ENCODE peak calls at places on chromosomes 2 and 18, in five cellular contexts. S is Peyer's patch, O is A549, V is lower lobe of right lung, P is GM12878. L is an unnamed sample.

GRCh38 chr18:43893001-43893637 is 615.8 kb upstream of the SYT4 start:
- DNase-seq in V (no peak), P (no peak), S (no peak), O (no peak), L (peak)

GRCh38 chr2:239465017-239466001 is 64.5 kb upstream of the HDAC4 start:
- DNase-seq in O (peak), S (peak), P (no peak), V (peak), L (no peak)

GRCh38 chr18:51235011-51235789 is 37.7 kb upstream of the MEX3C start:
- DNase-seq in O (peak), V (no peak), P (no peak), S (no peak), L (no peak)

GRCh38 chr18:44537521-44537920 is 143.2 kb upstream of the SETBP1 start:
- DNase-seq in V (no peak), O (peak), S (no peak), P (no peak), L (no peak)

GRCh38 chr2:178397002-178397605 is 53.9 kb downstream of the PRKRA start:
- DNase-seq in V (no peak), O (peak), S (no peak), P (no peak), L (no peak)

GRCh38 chr2:45910473-45911060 is 259.1 kb downstream of the PRKCE start:
- DNase-seq in O (no peak), S (no peak), V (no peak), P (no peak), L (no peak)

GRCh38 chr2:196217116-196217515 is 45.7 kb upstream of the STK17B start:
- DNase-seq in V (no peak), S (no peak), P (no peak), O (no peak), L (no peak)

GRCh38 chr18:79988925-79989361 is 580 bp upstream of the TXNL4A start:
- DNase-seq in V (peak), S (peak), O (no peak), P (no peak), L (no peak)

GRCh38 chr2:161238559-161239415 is 69.4 kb upstream of the PSMD14 start:
- DNase-seq in V (peak), P (no peak), S (peak), O (peak), L (no peak)

GRCh38 chr2:192749606-192750200 is 555.0 kb upstream of the TMEFF2 start:
- DNase-seq in P (no peak), V (no peak), O (no peak), S (no peak), L (no peak)

GRCh38 chr2:101223814-101224231 is 28.9 kb upstream of the CNOT11 start:
- DNase-seq in P (peak), O (no peak), V (no peak), S (peak), L (no peak)

GRCh38 chr18:48590678-48591077 is 51.8 kb downstream of the CTIF start:
- DNase-seq in V (no peak), P (no peak), S (no peak), O (peak), L (no peak)

GRCh38 chr18:46471809-46472498 is 185.1 kb downstream of the LOXHD1 start:
- DNase-seq in P (no peak), O (no peak), V (no peak), S (no peak), L (no peak)

GRCh38 chr18:39571511-39571910 is 2005.9 kb upstream of the CELF4 start:
- DNase-seq in P (no peak), S (no peak), V (no peak), O (peak), L (no peak)

GRCh38 chr2:73107211-73107926 is 5.4 kb downstream of the RAB11FIP5 start:
- DNase-seq in P (no peak), S (peak), V (no peak), O (no peak), L (no peak)

GRCh38 chr2:201879986-201880385 is 73.6 kb downstream of the CDK15 start:
- DNase-seq in P (no peak), S (no peak), O (no peak), V (no peak), L (no peak)

GRCh38 chr2:72995420-72996151 is 75.9 kb downstream of the SFXN5 start:
- DNase-seq in O (no peak), V (no peak), P (no peak), S (peak), L (no peak)

GRCh38 chr2:215717627-215718412 is 282.0 kb upstream of the FN1 start:
- DNase-seq in V (no peak), P (no peak), O (no peak), S (no peak), L (no peak)

GRCh38 chr2:96105994-96106393 is 10.4 kb downstream of the ADRA2B start:
- DNase-seq in O (no peak), P (no peak), S (peak), V (no peak), L (no peak)

GRCh38 chr2:85578243-85579180 is 1.1 kb downstream of the VAMP8 start:
- DNase-seq in S (peak), V (peak), P (no peak), O (no peak), L (no peak)

GRCh38 chr2:232783278-232783677 is 6.9 kb upstream of the KCNJ13 start:
- DNase-seq in P (no peak), S (no peak), V (no peak), O (no peak), L (no peak)

GRCh38 chr2:106058469-106059137 is 135.5 kb downstream of the UXS1 start:
- DNase-seq in P (no peak), O (no peak), V (no peak), S (no peak), L (no peak)

GRCh38 chr18:35982404-35983114 is 10.1 kb downstream of the RMP24 start:
- DNase-seq in S (no peak), V (no peak), O (no peak), P (no peak), L (no peak)
- H3K27ac ChIP-seq in S (no peak), V (no peak), O (no peak), P (no peak), L (no peak)

GRCh38 chr18:36340232-36340631 is 42.7 kb downstream of the FHOD3 start:
- DNase-seq in P (no peak), S (no peak), O (no peak), V (no peak), L (no peak)
- H3K27ac ChIP-seq in P (no peak), S (no peak), O (no peak), V (no peak), L (no peak)

GRCh38 chr2:217215877-217216276 is 356.0 kb upstream of the TNP1 start:
- DNase-seq in O (no peak), S (no peak), P (no peak), V (no peak), L (no peak)

GRCh38 chr2:217218269-217219140 is 358.6 kb upstream of the TNP1 start:
- DNase-seq in O (no peak), V (no peak), S (no peak), P (no peak), L (no peak)

GRCh38 chr2:217216982-217217381 is 357.1 kb upstream of the TNP1 start:
- DNase-seq in S (no peak), O (no peak), P (no peak), V (no peak), L (no peak)

GRCh38 chr2:217219141-217219505 is 359.3 kb upstream of the TNP1 start:
- DNase-seq in S (no peak), V (no peak), O (no peak), P (no peak), L (no peak)

GRCh38 chr2:217216316-217216715 is 356.5 kb upstream of the TNP1 start:
- DNase-seq in S (no peak), P (no peak), V (no peak), O (no peak), L (no peak)
- H3K27ac ChIP-seq in S (no peak), P (no peak), V (no peak), O (no peak), L (no peak)

DNA sequence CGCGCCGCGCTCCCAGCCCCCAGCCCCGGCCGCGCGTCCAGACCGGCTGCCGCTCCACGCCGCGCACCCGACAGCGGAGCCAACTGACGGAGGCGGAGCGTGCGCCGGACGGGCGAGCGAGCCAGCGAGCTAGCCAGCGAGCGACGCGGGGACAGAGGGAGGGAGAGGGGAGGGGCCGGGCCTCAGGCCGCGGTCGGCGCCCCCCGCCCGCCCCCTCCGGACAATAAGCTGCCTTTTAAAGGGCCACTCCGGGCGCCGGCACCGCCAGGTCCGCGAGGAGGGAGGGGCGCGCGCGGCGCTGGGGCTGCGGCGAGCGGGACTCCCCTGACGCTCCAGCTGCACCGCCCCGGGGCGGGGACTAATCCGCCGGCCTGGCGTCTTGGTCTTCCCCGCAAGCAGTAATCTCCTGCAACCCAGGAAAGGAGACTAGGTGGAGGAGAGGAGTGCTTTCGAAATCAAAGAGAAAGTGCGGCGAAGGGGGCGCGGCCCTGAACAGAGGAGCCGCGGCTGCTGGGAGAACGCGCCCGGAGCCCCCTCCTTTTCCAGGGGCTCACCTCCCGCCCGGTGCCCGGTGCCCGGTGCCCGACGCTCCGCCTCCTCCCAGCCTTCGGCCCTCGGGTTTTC is at the start of gene BIN1:
- DNase-seq in S (peak), O (peak), V (peak), P (no peak), L (no peak)
- H3K27ac ChIP-seq in S (peak), O (peak), V (peak), P (no peak), L (peak)

DNA sequence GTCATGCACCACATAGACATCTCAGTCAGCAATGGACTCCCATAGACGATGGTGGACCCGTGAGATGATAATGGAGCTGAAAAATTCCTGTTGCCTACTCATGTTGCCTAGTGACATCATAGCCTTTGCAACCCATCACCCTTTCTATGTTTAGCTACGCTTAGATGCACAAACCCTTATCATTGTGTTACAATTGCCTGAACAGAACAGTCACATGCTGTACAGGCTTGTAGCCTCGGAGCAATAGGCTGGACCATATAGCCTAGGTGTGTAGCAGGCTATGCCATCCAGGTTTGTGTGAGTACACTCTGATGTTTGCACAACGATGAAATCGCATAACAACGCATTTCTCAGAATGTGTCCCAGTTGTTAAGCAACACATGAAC is 221.6 kb downstream of the ALPK2 start:
- DNase-seq in S (no peak), P (no peak), V (no peak), O (no peak), L (no peak)
- H3K27ac ChIP-seq in S (no peak), P (no peak), V (no peak), O (peak), L (no peak)

GRCh38 chr2:112795720-112796119 is 11.4 kb upstream of the IL1A start:
- DNase-seq in P (no peak), O (no peak), V (no peak), S (no peak), L (peak)
- H3K27ac ChIP-seq in P (no peak), O (peak), V (no peak), S (no peak), L (peak)

DNA sequence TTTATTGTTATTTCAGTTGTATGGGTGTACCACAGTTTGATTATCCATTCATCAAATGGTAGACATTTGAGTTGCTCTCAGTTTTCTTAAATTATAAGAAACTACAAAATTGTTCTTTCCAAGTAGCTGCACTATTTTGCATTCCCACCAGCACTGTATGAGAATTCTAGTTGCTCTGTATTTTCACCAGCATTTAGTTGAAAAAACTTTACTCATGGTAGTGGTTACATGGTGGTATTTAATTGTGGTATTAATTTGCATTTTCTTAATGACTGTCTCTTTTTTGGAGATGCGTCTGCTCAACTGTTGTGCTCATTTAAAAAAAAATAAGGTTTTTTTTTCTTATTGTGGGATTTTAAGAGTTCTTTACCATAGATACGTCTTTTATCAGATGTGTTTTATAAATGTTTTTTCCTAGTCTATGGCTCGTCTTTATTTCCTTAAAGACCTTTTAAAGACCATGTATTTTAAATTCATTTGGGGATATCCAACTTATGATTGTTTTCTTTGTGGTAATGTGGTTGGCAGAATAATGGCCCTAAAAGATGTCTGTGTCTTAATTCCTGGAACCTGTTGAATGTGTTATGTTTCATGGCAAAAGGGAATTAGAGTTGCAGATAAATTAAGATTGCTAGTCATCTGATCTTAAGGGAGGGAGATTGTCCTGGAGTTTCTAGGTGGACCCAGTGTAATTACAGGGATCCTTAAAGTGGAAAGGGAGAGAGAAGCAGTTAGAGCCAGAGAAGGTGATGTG is 37.4 kb downstream of the UBE2F start:
- DNase-seq in V (no peak), S (no peak), P (no peak), O (no peak), L (no peak)
- H3K27ac ChIP-seq in V (no peak), S (no peak), P (no peak), O (no peak), L (no peak)

DNA sequence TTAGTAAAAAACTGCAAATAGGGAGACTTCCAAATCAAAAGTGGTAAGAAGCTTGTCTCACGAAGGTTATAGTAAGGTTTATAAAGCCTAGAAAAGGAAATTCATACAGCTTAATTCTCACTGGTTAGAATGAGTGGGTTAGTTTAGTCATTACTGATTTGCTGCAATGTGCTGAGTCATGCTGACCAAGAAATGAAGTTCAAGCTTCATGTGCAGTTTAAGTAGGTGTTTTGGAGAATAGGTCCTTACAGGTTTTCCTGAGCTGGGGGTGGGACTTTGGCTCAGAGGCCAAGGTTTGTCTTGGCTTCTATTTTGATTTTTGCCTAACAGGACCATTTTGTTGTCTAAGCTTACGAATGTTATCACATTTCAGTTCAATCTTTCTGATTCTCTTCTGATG is 15.1 kb downstream of the CLIP4 start:
- DNase-seq in V (no peak), S (no peak), O (peak), P (no peak), L (peak)
- H3K27ac ChIP-seq in V (peak), S (no peak), O (peak), P (peak), L (peak)

GRCh38 chr2:99811544-99811943 is 321.7 kb upstream of the REV1 start:
- DNase-seq in P (no peak), S (no peak), O (no peak), V (no peak), L (no peak)
- H3K27ac ChIP-seq in P (no peak), S (no peak), O (no peak), V (no peak), L (no peak)

GRCh38 chr2:7018767-7019166 is 101.6 kb downstream of the RNF144A start:
- DNase-seq in S (no peak), O (no peak), P (no peak), V (no peak), L (no peak)
- H3K27ac ChIP-seq in S (no peak), O (no peak), P (no peak), V (no peak), L (no peak)